ENCODE peak calls at places on chromosome 17, in seven cellular contexts. S is choroid plexus epithelial cell, A is fibroblast of mammary gland, Z is cardiac fibroblast, R is pancreas, G is AG04449, D is transverse colon. O is an unnamed sample.
A peak's percentile ranks its signal among the peaks of the same experiment; 100 is the strongest.

GRCh38 chr17:6374271-6374691 is 60.6 kb downstream of the AIPL1 start:
- DNase-seq in S (no peak), A (no peak), Z (no peak), R (no peak), G (no peak), D (no peak), O (no peak)

GRCh38 chr17:63881935-63882601 is at the start of gene GH2:
- DNase-seq in S (peak; percentile 62), A (peak; percentile 61), Z (peak; percentile 64), R (peak; percentile 47), G (no peak), D (peak; percentile 50), O (no peak)

GRCh38 chr17:42179911-42180410 is 981 bp downstream of the KCNH4 start:
- DNase-seq in S (peak; percentile 41), A (peak; percentile 30), Z (peak; percentile 37), R (peak; percentile 66), G (no peak), D (peak; percentile 34), O (no peak)

GRCh38 chr17:13346081-13346533 is 255.6 kb downstream of the HS3ST3A1 start:
- DNase-seq in S (peak; percentile 99), A (peak; percentile 99), Z (peak; percentile 98), R (no peak), G (peak; percentile 92), D (no peak), O (no peak)

GRCh38 chr17:82237083-82237745 is 8.4 kb downstream of the SLC16A3 start:
- DNase-seq in S (no peak), A (no peak), Z (no peak), R (peak; percentile 56), G (no peak), D (no peak), O (no peak)

GRCh38 chr17:80919331-80920284 is 72.0 kb upstream of the CHMP6 start:
- DNase-seq in S (peak; percentile 18), A (no peak), Z (no peak), R (no peak), G (no peak), D (no peak), O (peak; percentile 75)

GRCh38 chr17:36942631-36943125 is 5.4 kb downstream of the LHX1 start:
- DNase-seq in S (no peak), A (no peak), Z (no peak), R (no peak), G (no peak), D (no peak), O (no peak)

GRCh38 chr17:42249681-42250446 is 26.3 kb downstream of the STAT5B start:
- DNase-seq in S (no peak), A (no peak), Z (no peak), R (no peak), G (no peak), D (no peak), O (no peak)

GRCh38 chr17:17108681-17109049 is 66.4 kb downstream of the MPRIP start:
- DNase-seq in S (no peak), A (no peak), Z (no peak), R (peak; percentile 55), G (no peak), D (peak; percentile 58), O (no peak)

GRCh38 chr17:67700037-67700436 is 17.7 kb upstream of the NOL11 start:
- DNase-seq in S (no peak), A (no peak), Z (no peak), R (no peak), G (no peak), D (no peak), O (no peak)

GRCh38 chr17:48576479-48577309 is 1.5 kb downstream of the HOXB4 start:
- DNase-seq in S (no peak), A (peak; percentile 81), Z (no peak), R (no peak), G (no peak), D (no peak), O (peak; percentile 82)

GRCh38 chr17:47967607-47968252 is 3.2 kb upstream of the CDK5RAP3 start:
- DNase-seq in S (peak; percentile 68), A (peak; percentile 89), Z (peak; percentile 90), R (peak; percentile 78), G (peak; percentile 34), D (peak; percentile 60), O (no peak)

GRCh38 chr17:46976626-46977270 is 2.3 kb downstream of the RPRML start:
- DNase-seq in S (no peak), A (no peak), Z (no peak), R (no peak), G (no peak), D (no peak), O (no peak)

GRCh38 chr17:31533546-31534155 is 142.2 kb downstream of the RAB11FIP4 start:
- DNase-seq in S (peak; percentile 71), A (peak; percentile 81), Z (peak; percentile 77), R (no peak), G (peak; percentile 23), D (no peak), O (no peak)

GRCh38 chr17:67520916-67521772 is 144.1 kb downstream of the PITPNC1 start:
- DNase-seq in S (no peak), A (peak; percentile 94), Z (no peak), R (no peak), G (no peak), D (no peak), O (no peak)

GRCh38 chr17:9432121-9432866 is 143.3 kb downstream of the STX8 start:
- DNase-seq in S (peak; percentile 79), A (peak; percentile 69), Z (peak; percentile 16), R (no peak), G (no peak), D (no peak), O (no peak)
- H3K4me3 ChIP-seq in S (no peak overlapping the region), A (no peak overlapping the region), Z (no peak overlapping the region), R (no peak overlapping the region), G (no peak overlapping the region), D (no peak overlapping the region), O (no peak overlapping the region)

DNA sequence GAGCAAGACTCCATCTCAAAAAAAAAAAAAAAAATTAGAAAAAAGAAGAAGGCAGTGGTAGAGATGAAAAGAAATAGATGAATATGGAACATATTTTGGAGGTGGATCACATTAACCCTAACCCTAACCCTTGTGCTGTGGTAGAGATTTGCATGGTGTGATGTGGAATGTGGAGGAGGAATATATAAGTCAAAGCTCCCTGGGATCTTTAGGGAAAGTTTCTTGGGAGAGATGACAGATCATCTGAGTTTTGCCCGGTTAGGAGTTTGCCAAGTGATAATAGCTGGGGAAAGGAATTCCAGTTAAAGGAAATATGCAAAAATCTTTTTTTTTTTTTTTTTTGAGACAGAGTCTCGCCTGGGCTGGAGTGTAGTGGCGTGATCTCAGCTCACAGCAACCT is 13.0 kb upstream of the BLMH start:
- DNase-seq in S (no peak), A (no peak), Z (no peak), R (no peak), G (no peak), D (no peak), O (no peak)
- H3K4me3 ChIP-seq in S (no peak overlapping the region), A (no peak overlapping the region), Z (no peak overlapping the region), R (no peak overlapping the region), G (no peak overlapping the region), D (no peak overlapping the region), O (no peak overlapping the region)

DNA sequence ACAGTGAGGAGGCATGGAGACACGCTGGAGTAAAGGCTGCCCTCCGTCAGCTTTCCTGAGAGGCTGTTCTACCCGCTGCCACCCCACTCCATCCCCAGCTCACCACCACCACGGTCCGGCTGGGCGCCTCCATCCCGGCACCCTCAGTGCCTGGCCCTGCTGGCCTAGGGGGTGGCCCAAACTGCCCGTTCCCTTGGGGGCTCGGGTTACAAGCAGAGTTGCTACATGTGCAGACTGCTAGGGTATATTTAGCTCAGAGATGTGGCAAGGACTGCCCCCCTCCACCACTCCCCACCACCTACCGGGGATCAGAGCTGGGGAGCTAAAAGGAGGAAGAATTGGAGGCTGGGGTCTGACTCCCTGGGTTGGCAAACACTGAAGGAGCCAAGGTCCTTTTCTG is 4.1 kb downstream of the CACNB1 start:
- DNase-seq in S (no peak), A (no peak), Z (no peak), R (no peak), G (no peak), D (no peak), O (no peak)
- H3K4me3 ChIP-seq in S (no peak overlapping the region), A (no peak overlapping the region), Z (no peak overlapping the region), R (no peak overlapping the region), G (no peak overlapping the region), D (no peak overlapping the region), O (no peak overlapping the region)

DNA sequence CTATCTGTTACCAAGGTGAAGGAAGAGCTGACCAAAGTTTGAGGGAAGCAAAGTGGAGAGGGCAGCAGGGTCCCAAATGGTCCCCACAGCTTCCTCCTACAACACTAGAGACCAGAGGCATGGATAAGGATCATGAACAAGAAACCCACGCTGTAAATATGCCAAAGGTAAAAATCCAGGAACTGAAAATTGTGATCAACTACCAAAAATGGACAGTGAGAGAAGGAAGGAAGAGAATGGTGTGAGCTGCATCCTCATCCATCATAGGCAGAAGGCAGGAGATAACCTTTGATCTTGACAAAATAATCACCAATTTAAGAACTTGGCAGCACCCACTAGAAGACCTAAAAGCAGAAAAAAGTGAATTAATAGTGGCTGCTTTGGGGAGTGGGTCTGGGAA is 66.2 kb downstream of the CYTH1 start:
- DNase-seq in S (no peak), A (no peak), Z (no peak), R (no peak), G (no peak), D (no peak), O (no peak)
- H3K4me3 ChIP-seq in S (no peak overlapping the region), A (no peak overlapping the region), Z (no peak overlapping the region), R (no peak overlapping the region), G (no peak overlapping the region), D (no peak overlapping the region), O (no peak overlapping the region)

DNA sequence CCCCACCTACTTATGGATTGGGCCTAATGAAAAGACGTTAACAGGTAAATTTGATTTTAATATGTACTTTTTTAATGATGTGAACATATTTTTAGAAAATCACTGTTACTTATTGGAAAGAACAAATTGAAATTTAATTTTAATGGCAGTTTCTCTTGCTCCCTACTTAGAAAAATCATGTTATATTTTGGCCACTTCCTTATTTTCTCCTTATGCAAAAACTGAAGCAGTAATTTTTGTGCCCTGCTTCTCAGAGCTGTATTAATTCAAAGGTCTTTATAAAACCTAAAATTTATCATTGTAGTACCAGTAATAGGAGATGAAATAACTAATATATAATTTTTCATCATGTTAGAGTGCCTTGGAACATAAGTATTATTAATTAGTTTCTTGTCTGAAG is 2.8 kb downstream of the ZPBP2 start:
- DNase-seq in S (no peak), A (no peak), Z (no peak), R (no peak), G (no peak), D (no peak), O (no peak)
- H3K4me3 ChIP-seq in S (no peak overlapping the region), A (no peak overlapping the region), Z (no peak overlapping the region), R (no peak overlapping the region), G (no peak overlapping the region), D (no peak overlapping the region), O (no peak overlapping the region)

GRCh38 chr17:1108810-1109605 is 70.8 kb downstream of the ABR start:
- DNase-seq in S (peak; percentile 49), A (peak; percentile 40), Z (peak; percentile 62), R (peak; percentile 57), G (no peak), D (peak; percentile 67), O (peak; percentile 84)
- H3K4me3 ChIP-seq in S (peak overlapping the region; percentile 75), A (peak overlapping the region; percentile 70), Z (peak overlapping the region; percentile 67), R (peak overlapping the region; percentile 55), G (peak overlapping the region; percentile 72), D (peak overlapping the region; percentile 74), O (peak overlapping the region; percentile 88)

O was measured in aorta.